ENCODE peak calls at places on chromosome 1, in eight cellular contexts. O is left ventricle myocardium inferior; G is H7; V is fibroblast of lung; D is cardiac muscle cell; T is uterus; F is CD8-positive, alpha-beta memory T cell; H is neuronal stem cell. Z is an unnamed sample.

GRCh38 chr1:93681095-93681548 is 515 bp downstream of the BCAR3 start:
- DNase-seq in O (no peak), G (peak), V (peak), D (peak), T (no peak), F (no peak), H (no peak), Z (no peak)

GRCh38 chr1:210264521-210265380 is 32.2 kb downstream of the SERTAD4 start:
- DNase-seq in O (no peak), G (peak), V (peak), D (peak), T (no peak), F (no peak), H (no peak), Z (no peak)

GRCh38 chr1:231973840-231974239 is 347.2 kb downstream of the DISC1 start:
- DNase-seq in O (no peak), G (no peak), V (peak), D (peak), T (no peak), F (no peak), H (no peak), Z (no peak)

GRCh38 chr1:29849038-29849750 is 612.9 kb downstream of the PTPRU start:
- DNase-seq in O (no peak), G (peak), V (peak), D (peak), T (no peak), F (no peak), H (peak), Z (no peak)

GRCh38 chr1:203521071-203521794 is 27.3 kb downstream of the OPTC start:
- DNase-seq in O (no peak), G (no peak), V (no peak), D (no peak), T (no peak), F (no peak), H (no peak), Z (no peak)

GRCh38 chr1:225896937-225897549 is 8.1 kb upstream of the LEFTY1 start:
- DNase-seq in O (no peak), G (peak), V (peak), D (no peak), T (no peak), F (peak), H (no peak), Z (no peak)

GRCh38 chr1:90000934-90001676 is 6.2 kb downstream of the ZNF326 start:
- DNase-seq in O (no peak), G (no peak), V (no peak), D (no peak), T (no peak), F (no peak), H (no peak), Z (no peak)

GRCh38 chr1:92017656-92018055 is 12.1 kb upstream of the EPHX4 start:
- DNase-seq in O (no peak), G (no peak), V (no peak), D (no peak), T (no peak), F (no peak), H (no peak), Z (no peak)

GRCh38 chr1:103513720-103514119 is 11.8 kb upstream of the RNPC3 start:
- DNase-seq in O (no peak), G (no peak), V (no peak), D (peak), T (no peak), F (no peak), H (no peak), Z (no peak)

GRCh38 chr1:71587961-71588360 is 507.1 kb upstream of the ZRANB2 start:
- DNase-seq in O (no peak), G (no peak), V (peak), D (peak), T (no peak), F (no peak), H (no peak), Z (peak)

GRCh38 chr1:48216941-48217340 is 5.6 kb upstream of the SLC5A9 start:
- DNase-seq in O (no peak), G (peak), V (no peak), D (no peak), T (no peak), F (no peak), H (no peak), Z (no peak)

GRCh38 chr1:226967665-226968064 is 27.6 kb downstream of the COQ8A start:
- DNase-seq in O (no peak), G (no peak), V (peak), D (peak), T (no peak), F (no peak), H (no peak), Z (peak)

GRCh38 chr1:145828368-145829016 is 4.5 kb downstream of the POLR3C start:
- DNase-seq in O (no peak), G (no peak), V (no peak), D (no peak), T (no peak), F (no peak), H (no peak), Z (no peak)

GRCh38 chr1:27971674-27972073 is 11.9 kb downstream of the XKR8 start:
- DNase-seq in O (no peak), G (no peak), V (peak), D (peak), T (no peak), F (no peak), H (no peak), Z (peak)

GRCh38 chr1:6870571-6870970 is 85.3 kb downstream of the CAMTA1 start:
- DNase-seq in O (no peak), G (no peak), V (peak), D (no peak), T (no peak), F (no peak), H (no peak), Z (no peak)

GRCh38 chr1:232328496-232329102 is 301.3 kb downstream of the SIPA1L2 start:
- DNase-seq in O (no peak), G (no peak), V (peak), D (peak), T (no peak), F (no peak), H (no peak), Z (no peak)

GRCh38 chr1:15296602-15297321 is 49.7 kb downstream of the FHAD1 start:
- DNase-seq in O (no peak), G (peak), V (no peak), D (peak), T (no peak), F (no peak), H (no peak), Z (no peak)

GRCh38 chr1:20426923-20427322 is 59.1 kb downstream of the CAMK2N1 start:
- DNase-seq in O (no peak), G (no peak), V (peak), D (peak), T (no peak), F (no peak), H (no peak), Z (peak)

GRCh38 chr1:80217377-80217986 is 1211.0 kb upstream of the ADGRL4 start:
- DNase-seq in O (no peak), G (peak), V (peak), D (peak), T (no peak), F (no peak), H (peak), Z (peak)

GRCh38 chr1:116168277-116169032 is 57.3 kb downstream of the MAB21L3 start:
- DNase-seq in O (peak), G (peak), V (peak), D (peak), T (peak), F (peak), H (peak), Z (no peak)

GRCh38 chr1:26844389-26844788 is 17.9 kb downstream of the ZDHHC18 start:
- DNase-seq in O (no peak), G (no peak), V (peak), D (no peak), T (no peak), F (no peak), H (no peak), Z (no peak)

GRCh38 chr1:218030846-218031245 is 254.2 kb upstream of the RRP15 start:
- DNase-seq in O (no peak), G (no peak), V (no peak), D (no peak), T (no peak), F (no peak), H (no peak), Z (no peak)

DNA sequence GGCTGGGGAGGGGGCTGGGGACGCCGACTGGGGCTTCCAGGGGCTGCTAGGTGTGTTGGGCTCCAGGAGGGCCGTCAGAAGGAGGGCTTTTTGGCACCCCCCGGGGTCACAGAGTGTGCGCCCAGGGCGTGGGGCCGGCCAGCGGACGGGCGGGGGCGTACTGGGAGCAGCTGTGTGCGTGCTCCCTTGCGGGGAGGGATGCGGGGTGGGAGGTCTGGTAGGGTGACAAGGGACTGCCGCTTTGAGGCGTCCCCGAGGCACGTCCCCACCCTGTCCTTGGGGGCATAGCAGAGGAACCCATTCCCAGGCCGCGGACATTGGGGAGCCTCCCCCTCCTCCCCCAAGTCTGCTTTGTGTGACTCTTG is 1.1 kb downstream of the FOXO6 start:
- DNase-seq in O (no peak), G (peak), V (no peak), D (no peak), T (no peak), F (peak), H (no peak), Z (no peak)
- H3K4me3 ChIP-seq in O (peak), G (peak), V (no peak), D (peak), T (peak), F (peak), H (peak), Z (peak)

DNA sequence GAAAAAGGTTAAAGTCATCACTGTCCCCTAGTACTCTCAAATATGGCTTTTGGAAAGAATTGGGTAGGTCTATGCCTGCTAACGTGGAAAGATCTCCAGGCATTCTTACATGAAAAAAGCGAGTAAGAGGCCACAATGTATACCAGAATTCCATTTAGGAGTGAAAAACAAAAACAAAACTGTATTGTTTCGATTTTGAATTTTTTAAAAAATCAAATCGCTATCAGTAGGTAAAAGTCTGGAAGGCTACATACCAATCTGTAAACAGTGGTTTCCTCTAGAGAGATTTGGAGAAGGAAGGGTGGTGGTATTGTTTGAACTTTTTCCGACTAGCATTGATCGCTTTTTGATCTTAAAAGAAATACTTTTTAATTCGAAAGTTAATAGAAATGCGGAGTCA is 55.9 kb downstream of the RRAGC start:
- DNase-seq in O (no peak), G (no peak), V (peak), D (peak), T (no peak), F (no peak), H (no peak), Z (no peak)
- H3K4me3 ChIP-seq in O (peak), G (peak), V (peak), D (peak), T (no peak), F (no peak), H (peak), Z (peak)

DNA sequence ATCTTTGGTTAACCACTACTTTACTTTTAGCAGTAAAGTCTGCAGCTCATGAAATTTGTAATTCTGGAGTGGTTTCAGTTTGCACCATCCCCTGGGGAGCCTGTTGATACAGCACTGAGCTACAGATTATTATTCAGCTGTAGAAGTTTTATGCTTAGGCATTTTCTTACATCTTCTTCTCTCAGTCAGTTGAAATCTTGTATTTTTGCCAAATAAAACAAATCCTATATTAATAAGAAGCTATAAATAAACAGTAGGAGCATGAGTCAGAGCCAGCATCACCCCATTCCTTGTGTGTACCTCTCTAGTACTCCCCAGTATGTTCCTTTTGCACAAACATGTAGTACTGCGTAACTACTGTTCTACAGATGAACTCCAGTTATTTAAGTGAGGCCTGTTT is 118.9 kb downstream of the ATF6 start:
- DNase-seq in O (no peak), G (no peak), V (peak), D (peak), T (no peak), F (no peak), H (no peak), Z (peak)
- H3K4me3 ChIP-seq in O (no peak), G (no peak), V (peak), D (no peak), T (no peak), F (no peak), H (no peak), Z (no peak)

GRCh38 chr1:45334308-45335245 is 5.4 kb upstream of the TOE1 start:
- DNase-seq in O (peak), G (peak), V (no peak), D (peak), T (no peak), F (no peak), H (no peak), Z (no peak)

GRCh38 chr1:45340816-45341215 is 576 bp upstream of the MUTYH start:
- DNase-seq in O (no peak), G (peak), V (no peak), D (peak), T (no peak), F (no peak), H (no peak), Z (no peak)

GRCh38 chr1:45335732-45336365 is 4.1 kb upstream of the TOE1 start:
- DNase-seq in O (no peak), G (peak), V (no peak), D (no peak), T (no peak), F (no peak), H (no peak), Z (no peak)

GRCh38 chr1:45339694-45340558 is at the start of the genes MUTYH and TOE1:
- DNase-seq in O (peak), G (peak), V (peak), D (peak), T (peak), F (peak), H (peak), Z (peak)

DNA sequence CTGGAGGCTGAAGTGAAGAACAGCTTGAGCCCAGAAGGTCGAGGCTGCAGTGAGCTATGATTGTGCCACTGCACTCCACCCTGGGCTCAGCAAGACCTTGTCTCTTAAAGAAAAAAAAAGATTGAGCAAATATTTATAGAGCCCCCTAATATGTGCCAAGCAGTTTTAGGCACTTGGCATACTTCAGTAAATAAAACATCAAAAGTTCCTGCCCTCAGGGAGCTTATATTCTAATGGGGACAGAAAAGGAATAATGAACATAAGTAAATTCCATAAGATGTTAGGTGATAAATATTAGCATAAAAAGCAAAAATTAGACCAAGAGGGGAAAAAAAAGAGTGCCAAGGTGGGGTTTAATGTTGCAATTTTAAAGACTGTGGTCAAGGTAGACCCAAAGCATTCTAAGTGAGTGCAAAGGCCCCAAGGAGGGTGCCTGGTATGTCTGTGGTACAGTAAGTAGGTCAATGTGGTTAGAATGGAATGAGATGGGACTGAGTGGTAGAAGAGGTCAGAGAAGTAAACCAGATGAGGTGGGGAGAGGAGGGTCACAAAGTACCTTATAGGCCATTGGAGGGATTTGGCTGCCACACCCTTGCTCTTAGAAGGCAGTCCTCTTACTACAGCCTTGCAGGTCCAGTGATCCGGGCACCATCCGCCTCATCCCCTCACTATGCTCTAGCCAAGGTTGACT is 2.2 kb upstream of the TOE1 start:
- DNase-seq in O (no peak), G (no peak), V (peak), D (no peak), T (no peak), F (no peak), H (no peak), Z (no peak)
- H3K4me3 ChIP-seq in O (no peak), G (no peak), V (no peak), D (no peak), T (no peak), F (no peak), H (no peak), Z (no peak)

GRCh38 chr1:39500862-39501389 is 9.5 kb downstream of the BMP8A start:
- DNase-seq in O (no peak), G (no peak), V (no peak), D (no peak), T (no peak), F (no peak), H (no peak), Z (no peak)
- H3K4me3 ChIP-seq in O (no peak), G (no peak), V (no peak), D (no peak), T (no peak), F (no peak), H (no peak), Z (no peak)

DNA sequence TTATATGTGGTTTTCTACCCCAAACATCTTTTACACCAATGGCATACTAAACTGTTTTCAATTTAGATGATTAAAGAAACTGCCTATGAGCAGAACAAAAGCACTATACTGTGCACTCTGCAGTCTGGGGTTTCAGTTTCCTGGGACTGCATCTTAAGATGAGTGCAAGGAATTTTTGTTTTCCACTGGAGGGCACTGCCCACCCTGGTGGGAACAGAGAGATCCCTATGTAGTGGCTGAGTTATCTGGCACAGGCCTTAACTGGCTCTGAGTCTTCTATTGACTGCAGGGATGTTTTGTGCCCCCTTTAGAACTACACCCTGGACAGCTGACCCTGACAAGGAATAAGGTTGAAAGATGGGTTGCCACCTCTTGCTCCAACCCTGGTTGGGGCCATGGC is 12.0 kb downstream of the PROK1 start:
- DNase-seq in O (no peak), G (no peak), V (no peak), D (peak), T (no peak), F (no peak), H (no peak), Z (no peak)
- H3K4me3 ChIP-seq in O (no peak), G (no peak), V (no peak), D (no peak), T (no peak), F (no peak), H (no peak), Z (no peak)

DNA sequence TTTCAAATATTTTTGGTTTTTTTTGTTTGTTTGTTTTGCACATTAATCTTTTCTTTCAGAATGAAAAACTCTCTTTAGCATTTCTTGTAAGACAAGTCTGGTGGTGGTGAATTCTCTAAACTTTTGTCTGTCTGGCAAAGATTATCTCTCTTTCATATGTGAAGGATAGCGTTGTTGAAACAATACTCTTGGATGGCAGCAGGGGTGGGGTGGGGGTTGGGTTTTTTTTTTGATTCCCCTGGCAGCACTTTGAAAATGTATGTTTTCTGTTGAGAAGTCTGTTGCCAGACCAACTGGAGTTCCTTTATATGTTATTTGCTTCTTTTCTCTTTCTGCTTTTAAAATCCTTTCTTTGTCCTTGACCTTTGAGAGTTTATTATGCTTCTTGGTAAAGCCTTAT is 160.2 kb downstream of the VAV3 start:
- DNase-seq in O (no peak), G (peak), V (no peak), D (no peak), T (no peak), F (no peak), H (no peak), Z (no peak)
- H3K4me3 ChIP-seq in O (no peak), G (no peak), V (no peak), D (no peak), T (no peak), F (no peak), H (no peak), Z (no peak)

DNA sequence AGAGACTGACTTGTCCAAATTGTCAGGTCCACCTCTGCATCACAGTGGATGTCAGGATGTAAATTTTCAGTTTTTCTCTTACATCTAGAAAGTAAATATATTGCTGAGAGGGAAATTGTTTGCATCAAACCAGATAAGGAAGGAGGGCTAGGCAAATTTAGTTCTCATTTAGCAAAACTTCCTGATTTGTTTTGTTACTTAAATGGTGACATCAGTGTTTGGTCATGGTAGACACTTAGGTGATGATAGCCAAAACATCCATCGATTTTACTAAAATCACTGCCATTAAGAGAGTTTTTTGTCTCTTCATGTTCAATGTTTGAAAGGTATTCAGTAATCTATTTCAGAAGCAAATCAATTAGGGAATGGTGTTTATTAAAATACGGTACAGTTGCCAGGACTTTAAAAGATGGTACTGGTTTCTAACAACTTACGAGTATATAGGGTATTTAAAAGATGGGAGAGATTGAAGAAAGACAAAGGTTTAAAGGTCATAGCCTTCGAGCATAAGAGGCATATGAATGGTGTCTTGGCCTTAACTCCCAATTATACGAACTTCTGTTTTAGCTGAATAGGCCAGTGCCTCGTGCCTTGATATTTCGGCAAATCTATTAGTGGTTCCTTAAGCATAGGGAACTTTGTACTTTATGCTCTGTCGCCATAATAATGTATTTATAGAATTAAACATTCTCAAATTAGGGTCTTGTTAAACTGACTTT is 3.0 kb downstream of the IER5 start:
- DNase-seq in O (no peak), G (no peak), V (no peak), D (no peak), T (no peak), F (no peak), H (no peak), Z (no peak)
- H3K4me3 ChIP-seq in O (peak), G (no peak), V (peak), D (no peak), T (peak), F (peak), H (no peak), Z (peak)

Z was measured in skeletal muscle cell.